ENCODE peak calls at places on chromosomes 13 and 19, in six cellular contexts. S is mesothelial cell of epicardium; V is midbrain; X is mesenteric fat pad; D is NCI-H774; J is stimulated activated CD4-positive, alpha-beta T cell treated with anti-CD3 and anti-CD28 coated beads, Interleukin-1b, Interleukin-23, amount 100 ng/mL, for 24 hours. Q is an unnamed sample.

GRCh38 chr19:14632286-14632685 is 42.4 kb downstream of the ADGRE3 start:
- DNase-seq in D (no peak), S (no peak), X (no peak), J (no peak), V (no peak), Q (no peak)

GRCh38 chr19:16153582-16154336 is 10.3 kb downstream of the HSH2D start:
- DNase-seq in V (no peak), S (no peak), X (no peak), J (no peak), D (no peak), Q (no peak)

GRCh38 chr19:16266586-16266942 is 58.1 kb upstream of the KLF2 start:
- DNase-seq in J (no peak), D (no peak), S (no peak), X (no peak), V (no peak), Q (no peak)

GRCh38 chr19:6744381-6745288 is 5.2 kb downstream of the TRIP10 start:
- DNase-seq in S (peak), V (peak), J (no peak), D (no peak), X (no peak), Q (peak)

GRCh38 chr13:36074659-36075058 is 56.5 kb downstream of the DCLK1 start:
- DNase-seq in D (peak), V (no peak), S (no peak), X (no peak), J (no peak), Q (no peak)

GRCh38 chr19:12194827-12195500 is 32.1 kb downstream of the ZNF136 start:
- DNase-seq in V (peak), X (peak), D (no peak), J (peak), S (no peak), Q (no peak)

GRCh38 chr13:50241479-50241878 is 226.2 kb downstream of the KCNRG start:
- DNase-seq in X (no peak), S (no peak), D (no peak), J (no peak), V (no peak), Q (no peak)

GRCh38 chr13:104975272-104975671 is 1560.2 kb downstream of the EFNB2 start:
- DNase-seq in S (no peak), J (no peak), V (no peak), X (no peak), D (no peak), Q (no peak)

GRCh38 chr19:51702103-51702753 is 9.1 kb downstream of the SPACA6 start:
- DNase-seq in J (peak), X (peak), D (peak), S (no peak), V (peak), Q (no peak)

GRCh38 chr13:24668955-24669354 is 11.3 kb upstream of the ATP12A start:
- DNase-seq in V (no peak), D (no peak), J (no peak), S (no peak), X (no peak), Q (no peak)

GRCh38 chr13:51818771-51819511 is 15.0 kb upstream of the DHRS12 start:
- DNase-seq in D (no peak), J (peak), V (peak), X (no peak), S (no peak), Q (no peak)

GRCh38 chr19:3136684-3137055 is 837 bp downstream of the GNA15 start:
- DNase-seq in X (no peak), S (no peak), V (no peak), D (no peak), J (no peak), Q (no peak)

GRCh38 chr19:18532208-18532890 is 10.5 kb upstream of the ELL start:
- DNase-seq in J (no peak), V (no peak), X (no peak), S (no peak), D (no peak), Q (no peak)

GRCh38 chr19:31070126-31070525 is 279.1 kb downstream of the TSHZ3 start:
- DNase-seq in J (no peak), S (no peak), D (no peak), X (no peak), V (no peak), Q (no peak)

GRCh38 chr19:32129141-32129540 is 216.3 kb upstream of the ZNF507 start:
- DNase-seq in J (no peak), V (no peak), X (no peak), D (no peak), S (no peak), Q (no peak)

GRCh38 chr19:6250024-6250605 is 29.7 kb downstream of the MLLT1 start:
- DNase-seq in X (no peak), D (no peak), V (no peak), S (no peak), J (no peak), Q (no peak)

GRCh38 chr13:31965361-31966066 is 66.1 kb upstream of the FRY start:
- DNase-seq in X (no peak), V (no peak), D (no peak), S (no peak), J (no peak), Q (no peak)

GRCh38 chr13:48501705-48502104 is 31.2 kb downstream of the RCBTB2 start:
- DNase-seq in S (no peak), J (no peak), V (no peak), X (no peak), D (no peak), Q (no peak)

GRCh38 chr13:21289475-21289874 is 113.0 kb downstream of the MRPL57 start:
- DNase-seq in S (no peak), D (no peak), J (no peak), X (no peak), V (no peak), Q (no peak)

GRCh38 chr13:55106509-55106908 is 2034.2 kb upstream of the PRR20A start:
- DNase-seq in D (no peak), J (no peak), V (no peak), X (no peak), S (no peak), Q (no peak)

GRCh38 chr13:109212630-109213029 is 573.8 kb downstream of the IRS2 start:
- DNase-seq in D (no peak), X (no peak), S (no peak), J (no peak), V (no peak), Q (no peak)

GRCh38 chr13:46389457-46389856 is 2.4 kb upstream of the RUBCNL start:
- DNase-seq in J (no peak), X (no peak), V (no peak), S (no peak), D (no peak), Q (no peak)

GRCh38 chr13:57632276-57633140 is 964 bp downstream of the PCDH17 start:
- DNase-seq in V (no peak), X (no peak), S (peak), D (no peak), J (no peak), Q (no peak)

GRCh38 chr19:34888091-34888490 is 38.6 kb upstream of the ZNF30 start:
- DNase-seq in S (no peak), V (no peak), D (no peak), X (no peak), J (no peak), Q (no peak)

GRCh38 chr13:105240356-105240755 is 1295.1 kb downstream of the EFNB2 start:
- DNase-seq in S (no peak), X (no peak), V (no peak), D (no peak), J (no peak), Q (no peak)

GRCh38 chr19:13018037-13018914 is 23.0 kb downstream of the NFIX start:
- DNase-seq in V (no peak), X (no peak), J (no peak), D (no peak), S (no peak), Q (no peak)

GRCh38 chr13:52983836-52984235 is 44.8 kb upstream of the OLFM4 start:
- DNase-seq in J (no peak), X (no peak), D (no peak), S (no peak), V (no peak), Q (no peak)

GRCh38 chr19:10068205-10068604 is 17.9 kb upstream of the SHFL start:
- DNase-seq in D (no peak), J (no peak), X (no peak), V (no peak), S (no peak), Q (no peak)

GRCh38 chr19:17107546-17108452 is 32.2 kb downstream of the MYO9B start:
- DNase-seq in V (no peak), D (no peak), J (no peak), X (peak), S (no peak), Q (peak)

GRCh38 chr19:10471909-10472308 is 31.2 kb downstream of the KEAP1 start:
- DNase-seq in D (no peak), V (no peak), S (no peak), X (no peak), J (no peak), Q (no peak)

GRCh38 chr13:20983386-20983785 is 78.0 kb downstream of the LATS2 start:
- DNase-seq in V (no peak), D (no peak), J (no peak), X (no peak), S (no peak), Q (no peak)

GRCh38 chr19:23913931-23914330 is 755 bp upstream of the ZNF726 start:
- DNase-seq in V (no peak), X (no peak), J (no peak), D (no peak), S (no peak), Q (no peak)

GRCh38 chr19:2777952-2778683 is 5.0 kb downstream of the SGTA start:
- DNase-seq in D (no peak), V (no peak), S (no peak), X (no peak), J (no peak), Q (no peak)

GRCh38 chr13:97322740-97323342 is 100.7 kb downstream of the MBNL2 start:
- DNase-seq in S (no peak), J (no peak), V (no peak), D (no peak), X (no peak), Q (no peak)

GRCh38 chr19:46615966-46616365 is 8.9 kb downstream of the PTGIR start:
- DNase-seq in V (no peak), D (no peak), J (no peak), X (no peak), S (no peak), Q (no peak)

GRCh38 chr13:79448413-79448812 is 32.5 kb upstream of the NDFIP2 start:
- DNase-seq in S (no peak), D (no peak), X (no peak), V (no peak), J (no peak), Q (no peak)

GRCh38 chr13:78194904-78195639 is 276.4 kb upstream of the EDNRB start:
- DNase-seq in S (no peak), J (no peak), D (no peak), X (no peak), V (no peak), Q (no peak)